ENCODE peak calls at places on chromosomes 5 and 9, in ten cellular contexts. W is right atrium auricular region; D is CD8-positive, alpha-beta T cell; T is IMR-90; V is PC-3; G is aorta; I is lower leg skin; Q is foreskin fibroblast; Z is fibroblast of mammary gland; L is astrocyte. X is an unnamed sample.

GRCh38 chr5:1103093-1103492 is 8.8 kb downstream of the SLC12A7 start:
- DNase-seq in Z (no peak), W (no peak), I (no peak), T (peak), L (no peak), G (no peak), Q (no peak), D (no peak), V (no peak), X (no peak)

GRCh38 chr9:118295413-118295812 is 591.2 kb downstream of the TLR4 start:
- DNase-seq in V (no peak), T (no peak), Z (no peak), G (no peak), L (no peak), D (no peak), W (no peak), Q (no peak), I (no peak), X (no peak)

GRCh38 chr5:57117601-57118000 is 56.3 kb upstream of the GPBP1 start:
- DNase-seq in Q (no peak), W (no peak), Z (peak), L (no peak), T (no peak), V (peak), G (no peak), D (peak), I (no peak), X (no peak)

GRCh38 chr5:42887094-42887493 is 75.4 kb upstream of the SELENOP start:
- DNase-seq in Z (no peak), D (no peak), I (peak), W (no peak), Q (no peak), L (no peak), V (peak), T (no peak), G (no peak), X (no peak)

GRCh38 chr5:119028575-119028974 is 40.2 kb upstream of the DTWD2 start:
- DNase-seq in W (no peak), D (no peak), Z (no peak), V (no peak), L (no peak), T (no peak), G (no peak), I (no peak), Q (no peak), X (no peak)

GRCh38 chr9:134134949-134135342 is 936 bp upstream of the WDR5 start:
- DNase-seq in L (no peak), I (no peak), D (no peak), T (no peak), G (no peak), V (peak), W (no peak), Q (no peak), Z (no peak), X (no peak)

GRCh38 chr5:96703384-96703910 is 41.3 kb downstream of the CAST start:
- DNase-seq in G (no peak), I (no peak), Q (no peak), D (no peak), L (no peak), T (no peak), V (no peak), W (no peak), Z (peak), X (no peak)

GRCh38 chr5:116303340-116303739 is 218.5 kb downstream of the COMMD10 start:
- DNase-seq in V (no peak), L (no peak), Z (peak), I (no peak), W (no peak), D (no peak), G (no peak), Q (no peak), T (no peak), X (peak)

GRCh38 chr5:10591946-10592345 is 28.1 kb downstream of the ANKRD33B start:
- DNase-seq in Z (peak), W (no peak), T (no peak), V (peak), Q (no peak), D (no peak), G (no peak), L (no peak), I (no peak), X (no peak)

GRCh38 chr5:151628112-151628823 is 37.1 kb upstream of the FAT2 start:
- DNase-seq in I (no peak), V (no peak), T (no peak), G (peak), Q (no peak), Z (no peak), D (no peak), L (peak), W (no peak), X (no peak)

GRCh38 chr5:108687599-108688220 is 60.0 kb upstream of the FER start:
- DNase-seq in V (no peak), T (no peak), Q (no peak), Z (no peak), G (no peak), D (no peak), I (no peak), L (no peak), W (no peak), X (no peak)

GRCh38 chr5:17289681-17290619 is 72.5 kb downstream of the BASP1 start:
- DNase-seq in G (no peak), T (peak), Q (no peak), D (no peak), I (no peak), W (no peak), Z (no peak), V (no peak), L (peak), X (no peak)

GRCh38 chr5:118115791-118116190 is 872.6 kb downstream of the DTWD2 start:
- DNase-seq in Q (no peak), V (peak), G (no peak), I (no peak), T (no peak), L (peak), W (no peak), D (no peak), Z (no peak), X (no peak)

GRCh38 chr5:171261361-171261760 is 47.7 kb upstream of the TLX3 start:
- DNase-seq in D (no peak), L (no peak), Z (no peak), G (no peak), W (no peak), V (no peak), I (no peak), Q (no peak), T (no peak), X (no peak)

GRCh38 chr9:126341461-126341860 is 14.8 kb downstream of the MVB12B start:
- DNase-seq in D (no peak), Q (no peak), W (no peak), V (no peak), L (no peak), Z (no peak), I (no peak), G (no peak), T (no peak), X (no peak)

GRCh38 chr5:132501961-132502931 is 11.7 kb upstream of the IRF1 start:
- DNase-seq in Q (peak), V (no peak), T (peak), W (peak), G (no peak), L (no peak), I (peak), Z (peak), D (no peak), X (no peak)

GRCh38 chr5:156199045-156199444 is 127.9 kb upstream of the SGCD start:
- DNase-seq in D (no peak), G (no peak), W (no peak), T (no peak), Q (no peak), I (no peak), Z (no peak), V (no peak), L (no peak), X (no peak)

GRCh38 chr5:156200938-156201792 is 125.8 kb upstream of the SGCD start:
- DNase-seq in D (no peak), I (no peak), G (no peak), L (no peak), W (no peak), T (no peak), V (no peak), Q (no peak), Z (peak), X (no peak)

GRCh38 chr5:156201793-156202388 is 125.1 kb upstream of the SGCD start:
- DNase-seq in D (no peak), T (peak), I (no peak), Z (peak), W (no peak), G (no peak), Q (no peak), L (peak), V (no peak), X (peak)
- H3K4me3 ChIP-seq in D (no peak), T (no peak), I (no peak), Z (no peak), W (no peak), G (no peak), Q (no peak), L (no peak), V (no peak), X (no peak)

GRCh38 chr5:77758141-77758938 is 17.8 kb downstream of the TBCA start:
- DNase-seq in Q (no peak), L (no peak), Z (no peak), T (no peak), W (no peak), G (no peak), I (no peak), D (no peak), V (no peak), X (no peak)
- H3K4me3 ChIP-seq in Q (no peak), L (no peak), Z (no peak), T (no peak), W (no peak), G (no peak), I (no peak), D (no peak), V (no peak), X (no peak)

GRCh38 chr9:34686231-34686630 is 4.8 kb downstream of the CCL19 start:
- DNase-seq in D (no peak), Q (no peak), T (no peak), W (no peak), L (no peak), I (no peak), G (peak), Z (peak), V (no peak), X (peak)
- H3K4me3 ChIP-seq in D (no peak), Q (no peak), T (no peak), W (no peak), L (no peak), I (no peak), G (no peak), Z (no peak), V (no peak), X (no peak)

GRCh38 chr5:139698461-139699146 is 50.5 kb downstream of the CXXC5 start:
- DNase-seq in Z (peak), Q (peak), T (peak), D (no peak), G (peak), L (peak), W (peak), I (peak), V (no peak), X (peak)

GRCh38 chr5:139699352-139699751 is 51.2 kb downstream of the CXXC5 start:
- DNase-seq in Z (no peak), I (no peak), G (no peak), Q (no peak), T (no peak), V (no peak), W (no peak), D (no peak), L (no peak), X (no peak)

GRCh38 chr5:139695183-139695573 is 47.0 kb downstream of the CXXC5 start:
- DNase-seq in T (no peak), Q (no peak), I (no peak), W (no peak), G (no peak), L (no peak), D (no peak), V (no peak), Z (no peak), X (no peak)

GRCh38 chr5:139696167-139696893 is 48.2 kb downstream of the CXXC5 start:
- DNase-seq in Z (no peak), T (no peak), L (no peak), G (no peak), D (no peak), Q (no peak), W (no peak), I (no peak), V (no peak), X (no peak)

DNA sequence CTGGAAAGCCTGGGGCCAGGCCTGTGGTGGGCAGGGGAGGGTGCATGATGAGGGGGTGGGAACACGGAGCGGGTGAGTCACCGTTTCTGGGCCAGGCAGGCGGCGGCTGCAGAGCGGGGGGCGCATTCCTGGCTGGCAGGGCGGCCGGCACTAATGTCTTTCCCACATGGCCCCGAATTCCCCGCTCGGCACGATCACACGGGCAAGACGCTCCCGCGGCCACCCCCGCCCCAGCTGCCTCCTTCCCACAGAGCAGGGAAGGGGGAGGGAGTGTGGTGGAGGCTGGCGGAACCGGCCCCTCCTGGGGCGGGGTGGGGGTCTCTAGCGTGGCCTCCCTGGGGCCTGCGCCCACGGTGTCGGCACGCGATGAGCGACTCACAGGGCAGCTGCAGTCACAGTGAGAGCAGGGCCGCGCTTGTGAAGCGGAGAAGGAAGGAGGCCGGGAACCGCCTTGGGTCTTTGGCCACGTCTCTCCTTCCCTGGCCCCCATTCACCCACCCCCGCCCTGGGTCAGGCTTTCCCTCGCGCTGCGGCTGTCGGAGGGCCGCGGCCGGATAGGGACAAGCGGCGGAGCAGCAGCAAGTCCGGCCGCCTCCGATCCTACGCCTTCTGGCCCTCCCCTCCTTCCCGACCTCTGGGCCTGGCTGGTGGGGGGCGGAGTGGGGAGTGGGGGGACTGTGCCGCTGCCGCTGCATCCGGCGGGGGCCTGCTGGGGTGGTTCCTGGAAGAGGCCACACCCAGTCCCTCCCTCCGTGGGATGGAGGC is 48.9 kb downstream of the CXXC5 start:
- DNase-seq in G (peak), Z (peak), W (peak), D (no peak), I (peak), T (peak), L (peak), V (peak), Q (peak), X (peak)
- H3K4me3 ChIP-seq in G (peak), Z (peak), W (peak), D (peak), I (peak), T (peak), L (peak), V (peak), Q (peak), X (peak)

DNA sequence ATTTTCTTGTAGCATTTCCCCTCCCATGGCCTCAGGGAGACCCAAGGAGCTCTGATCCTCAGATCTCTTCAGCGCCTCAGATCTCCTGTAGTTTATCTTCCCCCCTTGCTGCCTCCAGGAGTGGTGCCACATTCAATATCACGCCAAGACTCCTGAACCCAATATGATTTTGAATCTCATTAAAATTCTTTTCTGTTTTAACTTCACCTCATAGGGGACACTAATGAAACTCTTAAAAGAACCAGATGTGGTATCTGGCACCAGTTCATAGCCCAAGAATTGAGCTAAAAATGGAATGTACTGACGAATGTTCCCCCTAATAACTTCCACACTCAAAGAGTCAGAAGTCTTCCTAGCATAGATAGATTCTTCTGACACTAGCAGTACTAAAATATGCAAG is 59.6 kb upstream of the LIFR start:
- DNase-seq in Q (peak), V (no peak), I (no peak), W (no peak), L (peak), T (no peak), Z (peak), D (no peak), G (no peak), X (no peak)
- H3K4me3 ChIP-seq in Q (no peak), V (no peak), I (no peak), W (no peak), L (no peak), T (no peak), Z (no peak), D (no peak), G (no peak), X (no peak)